ENCODE peak calls at places on chromosomes 12 and 14, in four cellular contexts. F is lower lobe of right lung, X is spleen, K is left ventricle myocardium inferior. E is an unnamed sample.

GRCh38 chr14:49879683-49880204 is 13.1 kb upstream of the ARF6 start:
- DNase-seq in F (peak), X (no peak), K (no peak), E (no peak)

GRCh38 chr12:44774815-44775411 is 101.2 kb downstream of the NELL2 start:
- DNase-seq in F (no peak), X (peak), K (no peak), E (no peak)

GRCh38 chr12:42862055-42862454 is 272.5 kb upstream of the PRICKLE1 start:
- DNase-seq in F (no peak), X (no peak), K (no peak), E (no peak)

GRCh38 chr12:92503029-92503931 is 199.5 kb upstream of the PLEKHG7 start:
- DNase-seq in F (no peak), X (no peak), K (no peak), E (no peak)

GRCh38 chr14:101962503-101962874 is 1.9 kb upstream of the DYNC1H1 start:
- DNase-seq in F (peak), X (peak), K (peak), E (peak)

GRCh38 chr12:64633186-64633939 is 23.1 kb downstream of the RASSF3 start:
- DNase-seq in F (no peak), X (no peak), K (no peak), E (no peak)

GRCh38 chr12:107379852-107380567 is 286.7 kb upstream of the CRY1 start:
- DNase-seq in F (no peak), X (no peak), K (no peak), E (no peak)

GRCh38 chr14:90087433-90087832 is 25.6 kb downstream of the KCNK13 start:
- DNase-seq in F (peak), X (no peak), K (peak), E (peak)

GRCh38 chr12:112537710-112538396 is 119.1 kb downstream of the PTPN11 start:
- DNase-seq in F (peak), X (no peak), K (no peak), E (no peak)

GRCh38 chr12:77032406-77032805 is 33.0 kb downstream of the E2F7 start:
- DNase-seq in F (no peak), X (no peak), K (no peak), E (no peak)

GRCh38 chr12:10182662-10183061 is 3.8 kb downstream of the TMEM52B start:
- DNase-seq in F (no peak), X (no peak), K (no peak), E (no peak)

GRCh38 chr12:121980211-121980891 is 41.3 kb upstream of the BCL7A start:
- DNase-seq in F (no peak), X (peak), K (no peak), E (no peak)

GRCh38 chr12:84136862-84137367 is 775.7 kb downstream of the SLC6A15 start:
- DNase-seq in F (no peak), X (no peak), K (no peak), E (no peak)

GRCh38 chr14:20612403-20612802 is 21.2 kb upstream of the RNASE12 start:
- DNase-seq in F (no peak), X (no peak), K (no peak), E (no peak)

GRCh38 chr12:8890313-8891084 is 23.8 kb upstream of the PHC1 start:
- DNase-seq in F (peak), X (no peak), K (no peak), E (peak)

DNA sequence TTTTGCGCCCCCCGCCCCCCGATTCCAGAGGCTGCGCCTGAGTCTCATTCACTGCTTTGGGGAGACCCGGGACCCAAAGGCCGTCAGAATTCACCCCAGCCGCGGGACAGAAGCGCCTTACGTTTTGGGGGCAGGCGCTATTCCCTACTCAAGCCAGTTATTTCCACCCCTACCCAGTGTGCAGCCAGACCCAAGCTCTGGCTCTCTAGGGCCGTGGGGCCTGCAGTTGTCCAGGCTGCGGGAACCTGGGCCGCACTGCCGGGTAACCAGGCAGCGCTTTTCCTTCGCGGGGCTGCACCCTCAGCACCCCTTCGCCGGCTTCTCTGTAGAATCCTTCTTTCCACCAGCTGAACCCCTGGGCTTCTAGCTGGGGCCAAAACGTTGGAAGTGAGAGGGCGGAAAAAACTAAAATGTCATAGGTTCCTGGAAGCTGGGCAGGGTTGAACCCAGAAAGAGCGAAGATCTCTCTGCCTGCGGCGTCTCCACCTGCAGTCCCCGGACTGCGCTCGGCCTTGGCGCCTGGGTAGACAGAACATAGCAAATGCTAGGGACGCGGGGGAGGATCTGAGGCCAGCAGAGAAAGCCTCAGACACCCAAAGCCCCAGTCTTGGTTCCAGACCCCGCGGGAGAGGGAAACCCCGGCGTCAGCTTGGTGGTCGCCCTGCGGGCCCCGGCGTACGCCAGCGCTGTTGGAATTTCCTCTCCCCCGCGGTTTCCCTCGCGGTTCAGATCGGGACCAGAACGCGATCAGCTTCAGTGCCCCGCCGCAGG is 18.4 kb downstream of the TBX3 start:
- DNase-seq in F (no peak), X (no peak), K (no peak), E (no peak)
- H3K4me3 ChIP-seq in F (no peak), X (no peak), K (peak), E (no peak)

GRCh38 chr14:24378981-24379906 is 11.3 kb downstream of the NFATC4 start:
- DNase-seq in F (no peak), X (no peak), K (no peak), E (no peak)
- H3K27ac ChIP-seq in F (no peak), X (no peak), K (no peak), E (no peak)

GRCh38 chr14:73741386-73741875 is 27.2 kb upstream of the PNMA1 start:
- DNase-seq in F (peak), X (peak), K (peak), E (peak)
- H3K4me3 ChIP-seq in F (peak), X (peak), K (peak), E (peak)

DNA sequence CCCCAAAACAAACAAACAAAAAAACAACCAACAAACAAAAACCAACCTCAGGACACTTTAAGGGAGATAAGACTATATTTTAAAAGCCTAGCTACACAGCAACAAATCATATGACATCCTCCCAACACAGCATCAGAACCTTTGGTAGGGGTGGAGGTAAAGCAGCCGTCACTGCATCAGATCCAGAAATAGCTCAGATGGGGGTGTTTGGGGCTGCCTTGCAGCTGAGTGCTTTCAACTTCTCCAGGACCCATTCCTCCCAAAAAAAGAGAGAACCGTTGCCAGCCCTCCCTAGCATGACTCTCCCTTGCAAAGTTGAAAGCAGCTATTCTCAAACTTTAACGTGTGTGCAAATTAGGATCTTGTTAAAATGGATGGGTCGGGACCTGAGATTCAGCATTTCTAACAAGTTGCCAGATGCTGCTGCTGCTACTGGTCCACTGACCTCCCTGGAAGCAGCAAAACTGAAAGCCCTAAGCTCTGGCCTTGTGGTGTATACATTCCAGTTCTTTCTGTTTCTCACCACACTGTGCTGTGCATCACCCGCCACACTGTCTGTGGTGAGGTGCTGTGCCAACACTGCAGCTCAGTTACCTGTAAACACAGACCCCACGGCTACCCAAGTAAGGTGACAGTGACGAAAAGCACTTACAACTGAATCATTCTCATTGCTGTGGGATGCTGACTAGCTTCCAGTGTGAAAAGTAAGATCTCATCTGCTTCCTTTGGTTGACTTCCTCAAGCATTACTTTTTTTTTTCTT is 54.0 kb downstream of the SLC38A1 start:
- DNase-seq in F (no peak), X (peak), K (no peak), E (no peak)
- H3K27ac ChIP-seq in F (peak), X (peak), K (peak), E (no peak)

GRCh38 chr12:53977596-53978464 is 3.1 kb upstream of the HOTAIR start:
- DNase-seq in F (no peak), X (no peak), K (no peak), E (no peak)

GRCh38 chr12:53975816-53976152 is 1.0 kb upstream of the HOTAIR start:
- DNase-seq in F (no peak), X (no peak), K (no peak), E (no peak)

GRCh38 chr12:53978477-53979356 is 4.0 kb upstream of the HOTAIR start:
- DNase-seq in F (no peak), X (no peak), K (no peak), E (no peak)

GRCh38 chr12:53976172-53976822 is 1.5 kb upstream of the HOTAIR start:
- DNase-seq in F (no peak), X (no peak), K (no peak), E (no peak)

GRCh38 chr12:53976823-53977595 is 2.3 kb upstream of the HOTAIR start:
- DNase-seq in F (no peak), X (no peak), K (no peak), E (no peak)
- H3K4me3 ChIP-seq in F (no peak), X (no peak), K (no peak), E (peak)

GRCh38 chr14:68578597-68578996 is 214.3 kb downstream of the ZFP36L1 start:
- DNase-seq in F (no peak), X (no peak), K (no peak), E (no peak)
- H3K27ac ChIP-seq in F (peak), X (peak), K (peak), E (no peak)

DNA sequence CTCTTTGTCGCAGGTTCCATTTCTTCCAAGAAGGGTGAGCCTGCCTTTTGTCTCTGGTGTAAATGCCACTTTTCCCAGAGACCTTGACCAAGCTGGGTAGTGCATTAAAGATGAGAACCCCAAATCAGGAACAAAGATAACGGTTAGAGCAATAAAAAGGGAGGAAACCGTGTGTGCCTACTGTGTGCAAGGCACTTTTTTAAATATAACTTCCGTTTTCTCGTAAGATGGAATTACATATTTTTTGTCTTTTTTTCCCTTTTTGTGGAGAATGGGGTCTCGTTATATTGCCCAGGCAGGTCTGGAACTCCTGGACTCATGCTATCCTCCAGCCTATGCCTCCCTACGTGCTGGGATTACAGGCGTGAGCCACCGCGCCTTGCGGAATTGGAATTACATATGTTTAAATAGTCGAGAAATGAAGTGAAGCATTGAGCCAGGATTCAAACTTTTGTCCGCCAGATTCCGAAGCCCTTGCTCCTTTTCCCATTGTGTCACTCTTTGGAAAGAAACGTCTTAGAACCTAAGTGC is 506 bp upstream of the NABP2 start:
- DNase-seq in F (no peak), X (no peak), K (no peak), E (no peak)
- H3K4me3 ChIP-seq in F (peak), X (peak), K (peak), E (peak)

GRCh38 chr14:105061428-105062047 is 3.7 kb downstream of the GPR132 start:
- DNase-seq in F (peak), X (peak), K (peak), E (peak)
- H3K27ac ChIP-seq in F (peak), X (peak), K (peak), E (no peak)

DNA sequence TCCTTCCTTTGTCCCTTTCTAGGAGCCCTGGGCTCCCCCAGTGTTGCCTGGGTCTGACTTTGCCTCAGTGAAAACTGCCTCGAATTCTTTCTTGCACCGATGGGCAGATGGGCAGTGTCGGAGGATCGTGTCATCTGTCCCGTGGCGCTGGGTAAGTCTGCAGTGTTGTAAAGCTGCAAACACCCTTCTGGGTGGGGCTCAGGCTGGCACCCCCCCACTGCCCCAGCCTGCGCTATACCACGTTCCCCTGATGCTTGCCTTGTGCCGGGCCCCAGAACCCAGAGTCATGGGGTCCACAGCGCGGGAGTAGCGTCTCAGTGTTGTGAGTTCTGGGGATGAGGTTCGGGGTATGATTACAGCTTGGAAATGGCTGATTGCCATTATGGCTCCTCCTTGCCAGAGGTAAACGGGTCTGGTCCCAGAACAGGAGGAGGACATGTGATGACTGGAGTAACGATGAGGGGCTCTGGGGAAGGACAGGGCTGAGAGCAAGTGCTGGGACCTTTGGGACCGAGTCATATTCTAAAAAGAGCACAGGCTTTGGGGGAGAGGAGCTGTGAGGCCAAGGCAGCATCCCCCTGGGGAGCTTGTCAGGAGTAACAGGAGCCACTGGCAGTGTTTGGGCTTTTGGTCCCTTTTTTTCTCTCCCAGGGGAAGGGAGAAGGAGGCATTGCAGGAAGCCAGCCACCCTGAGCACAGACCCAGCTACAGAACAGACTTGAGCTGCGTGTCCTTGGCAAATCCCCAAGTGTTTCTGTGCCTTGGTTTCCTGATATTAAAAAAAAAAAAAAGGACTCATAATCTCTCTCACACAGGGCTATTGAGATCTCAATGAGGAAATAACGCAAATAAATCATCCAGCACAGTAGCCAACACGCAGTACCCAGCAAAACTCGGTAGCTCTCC is 4.3 kb downstream of the RTL1 start:
- DNase-seq in F (peak), X (peak), K (peak), E (no peak)
- H3K4me3 ChIP-seq in F (no peak), X (no peak), K (peak), E (no peak)

E was measured in tibial artery.